ENCODE peak calls at places on chromosome 1, in nine cellular contexts. S, Q, W, T, I, R, F, U and M are unnamed samples.
A peak's percentile ranks its signal among the peaks of the same experiment; 100 is the strongest.

GRCh38 chr1:113405573-113405972 is 15.3 kb downstream of the MAGI3 start:
- DNase-seq in S (no peak), Q (no peak), W (no peak), T (no peak), I (no peak), R (no peak), F (no peak), U (no peak), M (no peak)

GRCh38 chr1:163130250-163130856 is 61.2 kb downstream of the RGS4 start:
- DNase-seq in S (no peak), Q (no peak), W (no peak), T (no peak), I (no peak), R (no peak), F (no peak), U (no peak), M (no peak)

GRCh38 chr1:115654663-115655306 is 13.0 kb downstream of the VANGL1 start:
- DNase-seq in S (no peak), Q (peak; percentile 71), W (no peak), T (peak; percentile 58), I (peak; percentile 61), R (no peak), F (no peak), U (no peak), M (no peak)

GRCh38 chr1:238404506-238404905 is 513.8 kb upstream of the ZP4 start:
- DNase-seq in S (no peak), Q (no peak), W (no peak), T (no peak), I (no peak), R (no peak), F (no peak), U (no peak), M (no peak)

GRCh38 chr1:109268431-109269211 is 14.3 kb downstream of the PSRC1 start:
- DNase-seq in S (no peak), Q (no peak), W (no peak), T (no peak), I (no peak), R (no peak), F (no peak), U (no peak), M (no peak)

GRCh38 chr1:201542166-201543045 is 3.5 kb downstream of the NAV1 start:
- DNase-seq in S (no peak), Q (no peak), W (no peak), T (peak; percentile 64), I (no peak), R (no peak), F (no peak), U (no peak), M (no peak)

GRCh38 chr1:1483714-1484113 is 12.1 kb downstream of the ATAD3B start:
- DNase-seq in S (no peak), Q (no peak), W (no peak), T (no peak), I (no peak), R (no peak), F (no peak), U (no peak), M (no peak)

GRCh38 chr1:187928288-187928687 is 1099.5 kb downstream of the PLA2G4A start:
- DNase-seq in S (peak; percentile 34), Q (no peak), W (peak; percentile 36), T (no peak), I (peak; percentile 7), R (no peak), F (no peak), U (no peak), M (peak; percentile 46)

GRCh38 chr1:8047686-8048522 is 21.8 kb upstream of the ERRFI1 start:
- DNase-seq in S (no peak), Q (no peak), W (no peak), T (peak; percentile 55), I (peak; percentile 80), R (no peak), F (no peak), U (no peak), M (no peak)

GRCh38 chr1:68228833-68229232 is 3.5 kb downstream of the WLS start:
- DNase-seq in S (no peak), Q (no peak), W (no peak), T (no peak), I (no peak), R (no peak), F (no peak), U (no peak), M (no peak)

GRCh38 chr1:108043712-108044111 is 78.7 kb upstream of the VAV3 start:
- DNase-seq in S (no peak), Q (no peak), W (peak; percentile 8), T (no peak), I (no peak), R (no peak), F (no peak), U (no peak), M (no peak)

GRCh38 chr1:100883963-100884362 is 10.7 kb downstream of the EXTL2 start:
- DNase-seq in S (no peak), Q (no peak), W (no peak), T (no peak), I (peak; percentile 64), R (no peak), F (no peak), U (no peak), M (no peak)

GRCh38 chr1:55214903-55215193 is 316 bp downstream of the USP24 start:
- DNase-seq in S (no peak), Q (peak; percentile 27), W (peak; percentile 64), T (peak; percentile 59), I (no peak), R (no peak), F (peak; percentile 34), U (peak; percentile 9), M (no peak)

GRCh38 chr1:179393721-179394120 is 27.9 kb downstream of the AXDND1 start:
- DNase-seq in S (no peak), Q (no peak), W (no peak), T (no peak), I (no peak), R (no peak), F (no peak), U (no peak), M (no peak)

GRCh38 chr1:109283748-109284600 is 1.0 kb upstream of the PSRC1 start:
- DNase-seq in S (no peak), Q (no peak), W (no peak), T (no peak), I (no peak), R (no peak), F (no peak), U (no peak), M (no peak)

GRCh38 chr1:217189362-217189761 is 441.5 kb downstream of the GPATCH2 start:
- DNase-seq in S (no peak), Q (no peak), W (no peak), T (no peak), I (no peak), R (no peak), F (no peak), U (no peak), M (no peak)

GRCh38 chr1:14334336-14335176 is 263.9 kb upstream of the KAZN start:
- DNase-seq in S (no peak), Q (no peak), W (no peak), T (no peak), I (no peak), R (no peak), F (no peak), U (no peak), M (no peak)

GRCh38 chr1:51567653-51568052 is 48.6 kb upstream of the EPS15 start:
- DNase-seq in S (no peak), Q (no peak), W (no peak), T (no peak), I (peak; percentile 32), R (no peak), F (no peak), U (no peak), M (no peak)

GRCh38 chr1:228352677-228353481 is 53.8 kb downstream of the TRIM11 start:
- DNase-seq in S (no peak), Q (no peak), W (no peak), T (peak; percentile 16), I (no peak), R (no peak), F (no peak), U (no peak), M (no peak)

GRCh38 chr1:39509360-39510009 is 18.0 kb downstream of the BMP8A start:
- DNase-seq in S (peak; percentile 59), Q (no peak), W (peak; percentile 70), T (peak; percentile 73), I (no peak), R (no peak), F (no peak), U (no peak), M (peak; percentile 40)

GRCh38 chr1:73637275-73637674 is 560.7 kb downstream of the LRRIQ3 start:
- DNase-seq in S (no peak), Q (no peak), W (no peak), T (no peak), I (no peak), R (no peak), F (no peak), U (no peak), M (no peak)

GRCh38 chr1:89719502-89720306 is 86.8 kb downstream of the LRRC8C start:
- DNase-seq in S (peak; percentile 39), Q (no peak), W (peak; percentile 53), T (no peak), I (no peak), R (no peak), F (no peak), U (no peak), M (no peak)

GRCh38 chr1:193417945-193418744 is 231.7 kb upstream of the B3GALT2 start:
- DNase-seq in S (no peak), Q (no peak), W (no peak), T (no peak), I (peak; percentile 38), R (no peak), F (no peak), U (no peak), M (no peak)

GRCh38 chr1:199688133-199688676 is 339.3 kb upstream of the NR5A2 start:
- DNase-seq in S (no peak), Q (no peak), W (no peak), T (no peak), I (no peak), R (no peak), F (no peak), U (no peak), M (no peak)

GRCh38 chr1:207798847-207799246 is 47.0 kb downstream of the CD46 start:
- DNase-seq in S (no peak), Q (no peak), W (no peak), T (no peak), I (no peak), R (no peak), F (no peak), U (no peak), M (no peak)

GRCh38 chr1:167631987-167632680 is 2.1 kb downstream of the RCSD1 start:
- DNase-seq in S (no peak), Q (no peak), W (no peak), T (no peak), I (no peak), R (no peak), F (no peak), U (no peak), M (no peak)

GRCh38 chr1:169081503-169082123 is 24.9 kb upstream of the ATP1B1 start:
- DNase-seq in S (no peak), Q (no peak), W (no peak), T (no peak), I (no peak), R (no peak), F (no peak), U (no peak), M (no peak)

GRCh38 chr1:18304151-18304869 is 176.4 kb upstream of the KLHDC7A start:
- DNase-seq in S (no peak), Q (no peak), W (no peak), T (no peak), I (no peak), R (no peak), F (no peak), U (no peak), M (no peak)

GRCh38 chr1:174041369-174041768 is 19.2 kb upstream of the RC3H1 start:
- DNase-seq in S (no peak), Q (no peak), W (no peak), T (no peak), I (no peak), R (no peak), F (no peak), U (no peak), M (no peak)

GRCh38 chr1:42173961-42174715 is 9.6 kb upstream of the GUCA2A start:
- DNase-seq in S (no peak), Q (no peak), W (no peak), T (no peak), I (peak; percentile 70), R (no peak), F (no peak), U (no peak), M (no peak)

GRCh38 chr1:193974286-193974798 is 787.9 kb upstream of the B3GALT2 start:
- DNase-seq in S (no peak), Q (no peak), W (no peak), T (no peak), I (no peak), R (no peak), F (no peak), U (no peak), M (no peak)